ENCODE peak calls at places on chromosomes 16 and 17, in ten cellular contexts. C is NCI-H2107; A is germinal center; I is WTC11; V is ascending aorta; W is stomach; M is uterus; D is stimulated activated CD4-positive, alpha-beta T cell treated with anti-CD3 and anti-CD28 coated beads, TNF-alpha, amount 100 ng/mL, for 1 hour; X is RCC 7860; Z is GM04504. L is an unnamed sample.

GRCh38 chr17:45410144-45411091 is 22.3 kb downstream of the ARHGAP27 start:
- DNase-seq in C (no peak), A (peak; percentile 83), I (no peak), V (no peak), W (no peak), M (no peak), D (peak; percentile 21), X (no peak), Z (no peak), L (peak; percentile 66)

GRCh38 chr17:44297975-44298374 is 10.4 kb upstream of the RUNDC3A start:
- DNase-seq in C (no peak), A (no peak), I (no peak), V (no peak), W (no peak), M (no peak), D (no peak), X (no peak), Z (no peak), L (no peak)

GRCh38 chr17:5078106-5079028 is at the start of gene ZFP3:
- DNase-seq in C (peak; percentile 46), A (peak; percentile 89), I (peak; percentile 58), V (peak; percentile 33), W (peak; percentile 87), M (peak; percentile 78), D (peak; percentile 20), X (no peak), Z (peak; percentile 45), L (peak; percentile 89)

GRCh38 chr17:9244066-9245052 is 223.0 kb downstream of the NTN1 start:
- DNase-seq in C (no peak), A (no peak), I (no peak), V (no peak), W (peak; percentile 36), M (peak; percentile 63), D (no peak), X (no peak), Z (peak; percentile 61), L (no peak)

GRCh38 chr16:69520800-69521602 is 44.8 kb upstream of the NFAT5 start:
- DNase-seq in C (no peak), A (no peak), I (no peak), V (no peak), W (no peak), M (no peak), D (no peak), X (no peak), Z (no peak), L (no peak)

GRCh38 chr16:72099377-72099818 is 5.8 kb downstream of the DHX38 start:
- DNase-seq in C (peak; percentile 31), A (peak; percentile 79), I (peak; percentile 66), V (no peak), W (peak; percentile 41), M (no peak), D (no peak), X (peak; percentile 43), Z (peak; percentile 13), L (no peak)

GRCh38 chr17:41697122-41697962 is 8.7 kb downstream of the EIF1 start:
- DNase-seq in C (no peak), A (no peak), I (no peak), V (no peak), W (peak; percentile 39), M (peak; percentile 76), D (no peak), X (no peak), Z (peak; percentile 64), L (peak; percentile 80)

GRCh38 chr17:2624292-2624731 is 30.9 kb downstream of the PAFAH1B1 start:
- DNase-seq in C (no peak), A (peak; percentile 25), I (no peak), V (no peak), W (no peak), M (no peak), D (no peak), X (no peak), Z (no peak), L (no peak)

GRCh38 chr17:45855691-45856315 is 11.1 kb downstream of the SPPL2C start:
- DNase-seq in C (no peak), A (no peak), I (no peak), V (no peak), W (no peak), M (no peak), D (no peak), X (no peak), Z (no peak), L (no peak)

GRCh38 chr16:66750279-66751134 is 902 bp downstream of the DYNC1LI2 start:
- DNase-seq in C (no peak), A (peak; percentile 13), I (no peak), V (no peak), W (no peak), M (no peak), D (no peak), X (no peak), Z (no peak), L (no peak)

GRCh38 chr16:65117701-65118448 is 4.0 kb downstream of the CDH11 start:
- DNase-seq in C (peak; percentile 11), A (peak; percentile 20), I (peak; percentile 69), V (no peak), W (peak; percentile 43), M (peak; percentile 80), D (no peak), X (peak; percentile 50), Z (peak; percentile 74), L (peak; percentile 72)

GRCh38 chr17:63589646-63590045 is 11.0 kb upstream of the TACO1 start:
- DNase-seq in C (no peak), A (no peak), I (no peak), V (no peak), W (no peak), M (no peak), D (no peak), X (no peak), Z (no peak), L (no peak)

GRCh38 chr17:17305282-17305801 is 2.2 kb downstream of the NT5M start:
- DNase-seq in C (no peak), A (peak; percentile 80), I (no peak), V (no peak), W (no peak), M (no peak), D (no peak), X (no peak), Z (no peak), L (no peak)

GRCh38 chr16:5756969-5757368 is 659.4 kb upstream of the EEF2KMT start:
- DNase-seq in C (no peak), A (no peak), I (no peak), V (no peak), W (no peak), M (no peak), D (no peak), X (no peak), Z (no peak), L (no peak)

GRCh38 chr17:43917348-43918025 is 10.2 kb upstream of the MPP2 start:
- DNase-seq in C (no peak), A (peak; percentile 52), I (peak; percentile 78), V (no peak), W (peak; percentile 30), M (peak; percentile 35), D (no peak), X (no peak), Z (no peak), L (peak; percentile 34)

GRCh38 chr17:78014651-78015050 is 56.1 kb downstream of the TNRC6C start:
- DNase-seq in C (no peak), A (no peak), I (no peak), V (no peak), W (no peak), M (no peak), D (no peak), X (no peak), Z (no peak), L (no peak)

GRCh38 chr16:72013389-72013788 is 4.8 kb downstream of the DHODH start:
- DNase-seq in C (peak; percentile 39), A (no peak), I (no peak), V (no peak), W (no peak), M (peak; percentile 43), D (no peak), X (peak; percentile 19), Z (no peak), L (no peak)

GRCh38 chr17:59565959-59566324 is 532 bp downstream of the DHX40 start:
- DNase-seq in C (no peak), A (peak; percentile 63), I (peak; percentile 50), V (peak; percentile 12), W (peak; percentile 47), M (no peak), D (peak; percentile 13), X (peak; percentile 68), Z (peak; percentile 59), L (peak; percentile 41)

GRCh38 chr16:69820926-69821541 is 58.9 kb downstream of the WWP2 start:
- DNase-seq in C (no peak), A (no peak), I (no peak), V (no peak), W (peak; percentile 51), M (no peak), D (no peak), X (no peak), Z (peak; percentile 44), L (no peak)

GRCh38 chr16:22787456-22788189 is 26.3 kb upstream of the HS3ST2 start:
- DNase-seq in C (no peak), A (no peak), I (no peak), V (no peak), W (no peak), M (no peak), D (no peak), X (peak; percentile 77), Z (peak; percentile 82), L (no peak)

GRCh38 chr17:30570596-30571265 is 93.5 kb downstream of the GOSR1 start:
- DNase-seq in C (no peak), A (no peak), I (no peak), V (no peak), W (no peak), M (no peak), D (no peak), X (no peak), Z (no peak), L (no peak)

GRCh38 chr16:64878964-64879363 is 242.9 kb downstream of the CDH11 start:
- DNase-seq in C (no peak), A (no peak), I (no peak), V (no peak), W (no peak), M (no peak), D (no peak), X (no peak), Z (no peak), L (no peak)

GRCh38 chr17:12089809-12090384 is 69.2 kb downstream of the MAP2K4 start:
- DNase-seq in C (peak; percentile 5), A (no peak), I (no peak), V (no peak), W (no peak), M (no peak), D (no peak), X (peak; percentile 34), Z (no peak), L (no peak)

GRCh38 chr17:21235921-21236320 is 17.3 kb downstream of the NATD1 start:
- DNase-seq in C (no peak), A (no peak), I (no peak), V (no peak), W (no peak), M (no peak), D (no peak), X (no peak), Z (no peak), L (no peak)

GRCh38 chr17:39239640-39240314 is 14.0 kb upstream of the STAC2 start:
- DNase-seq in C (peak; percentile 85), A (peak; percentile 86), I (peak; percentile 91), V (no peak), W (peak; percentile 78), M (no peak), D (peak; percentile 21), X (no peak), Z (no peak), L (no peak)

GRCh38 chr16:89051521-89052166 is 42.0 kb upstream of the ACSF3 start:
- DNase-seq in C (no peak), A (no peak), I (no peak), V (no peak), W (no peak), M (no peak), D (no peak), X (no peak), Z (no peak), L (peak; percentile 7)

GRCh38 chr17:60333628-60334031 is 58.3 kb downstream of the USP32 start:
- DNase-seq in C (peak; percentile 14), A (no peak), I (no peak), V (no peak), W (no peak), M (no peak), D (no peak), X (no peak), Z (no peak), L (no peak)

GRCh38 chr17:2071421-2072281 is 16.7 kb downstream of the HIC1 start:
- DNase-seq in C (no peak), A (no peak), I (no peak), V (no peak), W (no peak), M (peak; percentile 69), D (no peak), X (no peak), Z (no peak), L (peak; percentile 83)